ENCODE peak calls at places on chromosomes 2 and 18, in nine cellular contexts. One of them, this sample, is unnamed.

GRCh38 chr2:239182981-239183791 is 217.6 kb downstream of the HDAC4 start:
- DNase-seq in activated T-helper 9 cell treated with anti-CD3 and anti-CD28 coated beads, Interleukin-2, amount 50 U/mL, for 16 hours: no peak
- DNase-seq in pancreas: no peak
- DNase-seq in fibroblast of mammary gland: no peak
- DNase-seq in activated CD4-positive, alpha-beta memory T cell treated with anti-CD3 and anti-CD28 coated beads, Interleukin-2, amount 10 ng/mL, durations not matched to agents 7 days and 5 days: no peak
- DNase-seq in activated naive CD8-positive, alpha-beta T cell treated with anti-CD3 and anti-CD28 coated beads, Interleukin-2, amount 50 U/mL, for 24 hours: no peak
- DNase-seq in cardiac muscle cell: no peak
- DNase-seq in activated CD4-positive, CD25-positive, alpha-beta regulatory T cell treated with anti-CD3 and anti-CD28 coated beads, Interleukin-2, amount 50 U/mL, for 72 hours: no peak
- DNase-seq in T-helper 2 cell treated with Interferon-gamma antibody and Interleukin-4, amounts not matched to agents 5 μg/mL and 100 μg/mL, for 36 hours: no peak
- DNase-seq in this sample: no peak

GRCh38 chr2:241720560-241720959 is 13.9 kb upstream of the D2HGDH start:
- DNase-seq in activated T-helper 9 cell treated with anti-CD3 and anti-CD28 coated beads, Interleukin-2, amount 50 U/mL, for 16 hours: no peak
- DNase-seq in activated CD4-positive, alpha-beta memory T cell treated with anti-CD3 and anti-CD28 coated beads, Interleukin-2, amount 10 ng/mL, durations not matched to agents 7 days and 5 days: no peak
- DNase-seq in activated naive CD8-positive, alpha-beta T cell treated with anti-CD3 and anti-CD28 coated beads, Interleukin-2, amount 50 U/mL, for 24 hours: no peak
- DNase-seq in T-helper 2 cell treated with Interferon-gamma antibody and Interleukin-4, amounts not matched to agents 5 μg/mL and 100 μg/mL, for 36 hours: no peak
- DNase-seq in fibroblast of mammary gland: no peak
- DNase-seq in activated CD4-positive, CD25-positive, alpha-beta regulatory T cell treated with anti-CD3 and anti-CD28 coated beads, Interleukin-2, amount 50 U/mL, for 72 hours: no peak
- DNase-seq in pancreas: no peak
- DNase-seq in cardiac muscle cell: no peak
- DNase-seq in this sample: no peak

GRCh38 chr2:135664623-135665068 is 77.0 kb upstream of the UBXN4 start:
- DNase-seq in pancreas: no peak
- DNase-seq in activated T-helper 9 cell treated with anti-CD3 and anti-CD28 coated beads, Interleukin-2, amount 50 U/mL, for 16 hours: no peak
- DNase-seq in cardiac muscle cell: no peak
- DNase-seq in activated naive CD8-positive, alpha-beta T cell treated with anti-CD3 and anti-CD28 coated beads, Interleukin-2, amount 50 U/mL, for 24 hours: no peak
- DNase-seq in activated CD4-positive, CD25-positive, alpha-beta regulatory T cell treated with anti-CD3 and anti-CD28 coated beads, Interleukin-2, amount 50 U/mL, for 72 hours: no peak
- DNase-seq in fibroblast of mammary gland: peak
- DNase-seq in T-helper 2 cell treated with Interferon-gamma antibody and Interleukin-4, amounts not matched to agents 5 μg/mL and 100 μg/mL, for 36 hours: no peak
- DNase-seq in activated CD4-positive, alpha-beta memory T cell treated with anti-CD3 and anti-CD28 coated beads, Interleukin-2, amount 10 ng/mL, durations not matched to agents 7 days and 5 days: no peak
- DNase-seq in this sample: peak

GRCh38 chr2:120879401-120880295 is 144.0 kb downstream of the GLI2 start:
- DNase-seq in activated CD4-positive, alpha-beta memory T cell treated with anti-CD3 and anti-CD28 coated beads, Interleukin-2, amount 10 ng/mL, durations not matched to agents 7 days and 5 days: no peak
- DNase-seq in fibroblast of mammary gland: no peak
- DNase-seq in activated CD4-positive, CD25-positive, alpha-beta regulatory T cell treated with anti-CD3 and anti-CD28 coated beads, Interleukin-2, amount 50 U/mL, for 72 hours: no peak
- DNase-seq in cardiac muscle cell: no peak
- DNase-seq in T-helper 2 cell treated with Interferon-gamma antibody and Interleukin-4, amounts not matched to agents 5 μg/mL and 100 μg/mL, for 36 hours: no peak
- DNase-seq in activated naive CD8-positive, alpha-beta T cell treated with anti-CD3 and anti-CD28 coated beads, Interleukin-2, amount 50 U/mL, for 24 hours: no peak
- DNase-seq in activated T-helper 9 cell treated with anti-CD3 and anti-CD28 coated beads, Interleukin-2, amount 50 U/mL, for 16 hours: no peak
- DNase-seq in pancreas: no peak
- DNase-seq in this sample: no peak

GRCh38 chr2:68765739-68766377 is 31.2 kb downstream of the ARHGAP25 start:
- DNase-seq in pancreas: no peak
- DNase-seq in T-helper 2 cell treated with Interferon-gamma antibody and Interleukin-4, amounts not matched to agents 5 μg/mL and 100 μg/mL, for 36 hours: no peak
- DNase-seq in activated CD4-positive, alpha-beta memory T cell treated with anti-CD3 and anti-CD28 coated beads, Interleukin-2, amount 10 ng/mL, durations not matched to agents 7 days and 5 days: no peak
- DNase-seq in activated T-helper 9 cell treated with anti-CD3 and anti-CD28 coated beads, Interleukin-2, amount 50 U/mL, for 16 hours: no peak
- DNase-seq in cardiac muscle cell: no peak
- DNase-seq in fibroblast of mammary gland: peak
- DNase-seq in activated CD4-positive, CD25-positive, alpha-beta regulatory T cell treated with anti-CD3 and anti-CD28 coated beads, Interleukin-2, amount 50 U/mL, for 72 hours: no peak
- DNase-seq in activated naive CD8-positive, alpha-beta T cell treated with anti-CD3 and anti-CD28 coated beads, Interleukin-2, amount 50 U/mL, for 24 hours: no peak
- DNase-seq in this sample: no peak

GRCh38 chr2:127619901-127620705 is 25.9 kb upstream of the GPR17 start:
- DNase-seq in activated naive CD8-positive, alpha-beta T cell treated with anti-CD3 and anti-CD28 coated beads, Interleukin-2, amount 50 U/mL, for 24 hours: no peak
- DNase-seq in pancreas: no peak
- DNase-seq in activated CD4-positive, alpha-beta memory T cell treated with anti-CD3 and anti-CD28 coated beads, Interleukin-2, amount 10 ng/mL, durations not matched to agents 7 days and 5 days: no peak
- DNase-seq in fibroblast of mammary gland: no peak
- DNase-seq in cardiac muscle cell: no peak
- DNase-seq in activated CD4-positive, CD25-positive, alpha-beta regulatory T cell treated with anti-CD3 and anti-CD28 coated beads, Interleukin-2, amount 50 U/mL, for 72 hours: no peak
- DNase-seq in T-helper 2 cell treated with Interferon-gamma antibody and Interleukin-4, amounts not matched to agents 5 μg/mL and 100 μg/mL, for 36 hours: no peak
- DNase-seq in activated T-helper 9 cell treated with anti-CD3 and anti-CD28 coated beads, Interleukin-2, amount 50 U/mL, for 16 hours: no peak
- DNase-seq in this sample: no peak

GRCh38 chr2:88709117-88709739 is 17.8 kb downstream of the RPIA start:
- DNase-seq in cardiac muscle cell: no peak
- DNase-seq in activated naive CD8-positive, alpha-beta T cell treated with anti-CD3 and anti-CD28 coated beads, Interleukin-2, amount 50 U/mL, for 24 hours: no peak
- DNase-seq in activated CD4-positive, alpha-beta memory T cell treated with anti-CD3 and anti-CD28 coated beads, Interleukin-2, amount 10 ng/mL, durations not matched to agents 7 days and 5 days: no peak
- DNase-seq in fibroblast of mammary gland: peak
- DNase-seq in pancreas: no peak
- DNase-seq in T-helper 2 cell treated with Interferon-gamma antibody and Interleukin-4, amounts not matched to agents 5 μg/mL and 100 μg/mL, for 36 hours: no peak
- DNase-seq in activated CD4-positive, CD25-positive, alpha-beta regulatory T cell treated with anti-CD3 and anti-CD28 coated beads, Interleukin-2, amount 50 U/mL, for 72 hours: no peak
- DNase-seq in activated T-helper 9 cell treated with anti-CD3 and anti-CD28 coated beads, Interleukin-2, amount 50 U/mL, for 16 hours: no peak
- DNase-seq in this sample: no peak

GRCh38 chr18:32420084-32420483 is 50.6 kb downstream of the GAREM1 start:
- DNase-seq in cardiac muscle cell: no peak
- DNase-seq in activated CD4-positive, alpha-beta memory T cell treated with anti-CD3 and anti-CD28 coated beads, Interleukin-2, amount 10 ng/mL, durations not matched to agents 7 days and 5 days: no peak
- DNase-seq in fibroblast of mammary gland: no peak
- DNase-seq in activated naive CD8-positive, alpha-beta T cell treated with anti-CD3 and anti-CD28 coated beads, Interleukin-2, amount 50 U/mL, for 24 hours: no peak
- DNase-seq in activated CD4-positive, CD25-positive, alpha-beta regulatory T cell treated with anti-CD3 and anti-CD28 coated beads, Interleukin-2, amount 50 U/mL, for 72 hours: no peak
- DNase-seq in T-helper 2 cell treated with Interferon-gamma antibody and Interleukin-4, amounts not matched to agents 5 μg/mL and 100 μg/mL, for 36 hours: no peak
- DNase-seq in pancreas: no peak
- DNase-seq in activated T-helper 9 cell treated with anti-CD3 and anti-CD28 coated beads, Interleukin-2, amount 50 U/mL, for 16 hours: no peak
- DNase-seq in this sample: no peak

GRCh38 chr2:231356474-231356849 is 39.0 kb upstream of the B3GNT7 start:
- DNase-seq in activated naive CD8-positive, alpha-beta T cell treated with anti-CD3 and anti-CD28 coated beads, Interleukin-2, amount 50 U/mL, for 24 hours: no peak
- DNase-seq in pancreas: peak
- DNase-seq in activated CD4-positive, CD25-positive, alpha-beta regulatory T cell treated with anti-CD3 and anti-CD28 coated beads, Interleukin-2, amount 50 U/mL, for 72 hours: no peak
- DNase-seq in activated T-helper 9 cell treated with anti-CD3 and anti-CD28 coated beads, Interleukin-2, amount 50 U/mL, for 16 hours: no peak
- DNase-seq in cardiac muscle cell: no peak
- DNase-seq in fibroblast of mammary gland: peak
- DNase-seq in T-helper 2 cell treated with Interferon-gamma antibody and Interleukin-4, amounts not matched to agents 5 μg/mL and 100 μg/mL, for 36 hours: no peak
- DNase-seq in activated CD4-positive, alpha-beta memory T cell treated with anti-CD3 and anti-CD28 coated beads, Interleukin-2, amount 10 ng/mL, durations not matched to agents 7 days and 5 days: no peak
- DNase-seq in this sample: no peak

This sample was measured in NCI-H1930.